ENCODE peak calls at places on chromosomes 5 and 9, in four cellular contexts. D, Q, Z and N are unnamed samples.
A peak's percentile ranks its signal among the peaks of the same experiment; 100 is the strongest.

GRCh38 chr5:124663101-124663506 is 83.3 kb downstream of the ZNF608 start:
- DNase-seq in D (peak; percentile 35), Q (no peak), Z (no peak), N (no peak)

GRCh38 chr5:1359031-1359645 is 14.2 kb upstream of the CLPTM1L start:
- DNase-seq in D (no peak), Q (no peak), Z (no peak), N (no peak)

GRCh38 chr5:126594676-126595485 is at the start of gene ALDH7A1:
- DNase-seq in D (peak; percentile 76), Q (peak; percentile 84), Z (peak; percentile 93), N (peak; percentile 27)

GRCh38 chr5:626850-627249 is 14.7 kb downstream of the CEP72 start:
- DNase-seq in D (no peak), Q (no peak), Z (no peak), N (no peak)

GRCh38 chr9:110996436-110997224 is 41.6 kb downstream of the LPAR1 start:
- DNase-seq in D (peak; percentile 12), Q (peak; percentile 22), Z (no peak), N (no peak)

GRCh38 chr9:128208943-128209695 is 5.9 kb downstream of the DNM1 start:
- DNase-seq in D (no peak), Q (no peak), Z (no peak), N (no peak)

GRCh38 chr9:124488641-124489040 is 18.6 kb downstream of the NR5A1 start:
- DNase-seq in D (no peak), Q (no peak), Z (no peak), N (no peak)

GRCh38 chr5:28234356-28234968 is 1196.1 kb upstream of the CDH9 start:
- DNase-seq in D (peak; percentile 35), Q (no peak), Z (no peak), N (no peak)

GRCh38 chr5:171509467-171509866 is 90.0 kb downstream of the FGF18 start:
- DNase-seq in D (no peak), Q (no peak), Z (no peak), N (no peak)

GRCh38 chr5:110757118-110757729 is 18.4 kb downstream of the SLC25A46 start:
- DNase-seq in D (peak; percentile 42), Q (no peak), Z (peak; percentile 67), N (no peak)

GRCh38 chr5:106508894-106509293 is 1161.8 kb downstream of the EFNA5 start:
- DNase-seq in D (no peak), Q (no peak), Z (no peak), N (no peak)

GRCh38 chr5:38455797-38456330 is 100.6 kb downstream of the LIFR start:
- DNase-seq in D (no peak), Q (no peak), Z (no peak), N (no peak)

GRCh38 chr5:141960018-141960417 is 2.0 kb upstream of the PCDH12 start:
- DNase-seq in D (no peak), Q (no peak), Z (no peak), N (no peak)

GRCh38 chr5:120388016-120388781 is 75.9 kb upstream of the PRR16 start:
- DNase-seq in D (peak; percentile 88), Q (no peak), Z (no peak), N (no peak)

GRCh38 chr5:1508679-1509290 is 15.0 kb downstream of the LPCAT1 start:
- DNase-seq in D (no peak), Q (no peak), Z (no peak), N (no peak)

GRCh38 chr5:14365831-14366435 is 215.7 kb upstream of the OTULINL start:
- DNase-seq in D (peak; percentile 46), Q (no peak), Z (no peak), N (no peak)

GRCh38 chr9:81231011-81231410 is 458.3 kb downstream of the TLE1 start:
- DNase-seq in D (no peak), Q (no peak), Z (no peak), N (no peak)

GRCh38 chr9:20528253-20528652 is 94.0 kb downstream of the MLLT3 start:
- DNase-seq in D (no peak), Q (no peak), Z (no peak), N (no peak)

GRCh38 chr9:99181621-99182020 is 40.1 kb downstream of the ALG2 start:
- DNase-seq in D (no peak), Q (no peak), Z (no peak), N (no peak)

GRCh38 chr5:108345541-108346171 is 36.2 kb downstream of the FBXL17 start:
- DNase-seq in D (peak; percentile 28), Q (no peak), Z (peak; percentile 68), N (peak; percentile 1)

GRCh38 chr9:97873877-97874276 is 20.9 kb downstream of the FOXE1 start:
- DNase-seq in D (peak; percentile 52), Q (no peak), Z (no peak), N (no peak)

GRCh38 chr9:136533775-136534157 is 12.1 kb downstream of the NOTCH1 start:
- DNase-seq in D (peak; percentile 57), Q (no peak), Z (no peak), N (no peak)

GRCh38 chr5:116454417-116454927 is 120.2 kb downstream of the SEMA6A start:
- DNase-seq in D (peak; percentile 30), Q (no peak), Z (no peak), N (no peak)

GRCh38 chr5:39948867-39949468 is 524.2 kb upstream of the DAB2 start:
- DNase-seq in D (peak; percentile 50), Q (no peak), Z (peak; percentile 78), N (peak; percentile 18)

GRCh38 chr5:126007841-126008240 is 415.4 kb upstream of the GRAMD2B start:
- DNase-seq in D (peak; percentile 2), Q (no peak), Z (peak; percentile 17), N (no peak)

GRCh38 chr5:60520451-60521210 is 179.3 kb downstream of the DEPDC1B start:
- DNase-seq in D (no peak), Q (no peak), Z (peak; percentile 82), N (no peak)